ENCODE peak calls at places on chromosomes 16 and 17, in five cellular contexts. One of them, this sample, is unnamed.
A peak's percentile ranks its signal among the peaks of the same experiment; 100 is the strongest.

GRCh38 chr16:12215302-12216105 is 239.0 kb downstream of the SNX29 start:
- DNase-seq in posterior cingulate gyrus: no peak
- DNase-seq in activated T-helper 1 cell treated with anti-CD3 and anti-CD28 coated beads, Interleukin-2, amount 50 U/mL, for 16 hours: no peak
- DNase-seq in substantia nigra: no peak
- DNase-seq in stimulated activated CD4-positive, alpha-beta T cell treated with anti-CD3 and anti-CD28 coated beads, Interleukin-2, amount 100 ng/mL, for 48 hours: no peak
- DNase-seq in this sample: no peak

GRCh38 chr16:87778830-87779579 is 13.2 kb upstream of the KLHDC4 start:
- DNase-seq in posterior cingulate gyrus: peak; percentile 92
- DNase-seq in activated T-helper 1 cell treated with anti-CD3 and anti-CD28 coated beads, Interleukin-2, amount 50 U/mL, for 16 hours: peak; percentile 91
- DNase-seq in substantia nigra: peak; percentile 87
- DNase-seq in stimulated activated CD4-positive, alpha-beta T cell treated with anti-CD3 and anti-CD28 coated beads, Interleukin-2, amount 100 ng/mL, for 48 hours: peak; percentile 97
- DNase-seq in this sample: peak; percentile 88

GRCh38 chr17:62895256-62895649 is 70.8 kb upstream of the TANC2 start:
- DNase-seq in posterior cingulate gyrus: no peak
- DNase-seq in activated T-helper 1 cell treated with anti-CD3 and anti-CD28 coated beads, Interleukin-2, amount 50 U/mL, for 16 hours: no peak
- DNase-seq in substantia nigra: no peak
- DNase-seq in stimulated activated CD4-positive, alpha-beta T cell treated with anti-CD3 and anti-CD28 coated beads, Interleukin-2, amount 100 ng/mL, for 48 hours: no peak
- DNase-seq in this sample: no peak

GRCh38 chr17:8468988-8469387 is 33.3 kb downstream of the NDEL1 start:
- DNase-seq in posterior cingulate gyrus: no peak
- DNase-seq in activated T-helper 1 cell treated with anti-CD3 and anti-CD28 coated beads, Interleukin-2, amount 50 U/mL, for 16 hours: no peak
- DNase-seq in substantia nigra: no peak
- DNase-seq in stimulated activated CD4-positive, alpha-beta T cell treated with anti-CD3 and anti-CD28 coated beads, Interleukin-2, amount 100 ng/mL, for 48 hours: no peak
- DNase-seq in this sample: no peak

GRCh38 chr17:66789961-66790421 is 44.9 kb upstream of the CACNG5 start:
- DNase-seq in posterior cingulate gyrus: no peak
- DNase-seq in activated T-helper 1 cell treated with anti-CD3 and anti-CD28 coated beads, Interleukin-2, amount 50 U/mL, for 16 hours: no peak
- DNase-seq in substantia nigra: no peak
- DNase-seq in stimulated activated CD4-positive, alpha-beta T cell treated with anti-CD3 and anti-CD28 coated beads, Interleukin-2, amount 100 ng/mL, for 48 hours: no peak
- DNase-seq in this sample: no peak

GRCh38 chr16:9092963-9093477 is 1.6 kb downstream of the HAPSTR1 start:
- DNase-seq in posterior cingulate gyrus: no peak
- DNase-seq in activated T-helper 1 cell treated with anti-CD3 and anti-CD28 coated beads, Interleukin-2, amount 50 U/mL, for 16 hours: no peak
- DNase-seq in substantia nigra: no peak
- DNase-seq in stimulated activated CD4-positive, alpha-beta T cell treated with anti-CD3 and anti-CD28 coated beads, Interleukin-2, amount 100 ng/mL, for 48 hours: peak; percentile 10
- DNase-seq in this sample: peak; percentile 17

GRCh38 chr16:11370084-11370931 is 25.0 kb downstream of the RMI2 start:
- DNase-seq in posterior cingulate gyrus: no peak
- DNase-seq in activated T-helper 1 cell treated with anti-CD3 and anti-CD28 coated beads, Interleukin-2, amount 50 U/mL, for 16 hours: no peak
- DNase-seq in substantia nigra: no peak
- DNase-seq in stimulated activated CD4-positive, alpha-beta T cell treated with anti-CD3 and anti-CD28 coated beads, Interleukin-2, amount 100 ng/mL, for 48 hours: no peak
- DNase-seq in this sample: no peak

GRCh38 chr16:81427245-81427644 is 17.4 kb upstream of the CMIP start:
- DNase-seq in posterior cingulate gyrus: no peak
- DNase-seq in activated T-helper 1 cell treated with anti-CD3 and anti-CD28 coated beads, Interleukin-2, amount 50 U/mL, for 16 hours: no peak
- DNase-seq in substantia nigra: no peak
- DNase-seq in stimulated activated CD4-positive, alpha-beta T cell treated with anti-CD3 and anti-CD28 coated beads, Interleukin-2, amount 100 ng/mL, for 48 hours: no peak
- DNase-seq in this sample: no peak

GRCh38 chr17:38877130-38877851 is 7.4 kb downstream of the LASP1 start:
- DNase-seq in posterior cingulate gyrus: no peak
- DNase-seq in activated T-helper 1 cell treated with anti-CD3 and anti-CD28 coated beads, Interleukin-2, amount 50 U/mL, for 16 hours: no peak
- DNase-seq in substantia nigra: peak; percentile 19
- DNase-seq in stimulated activated CD4-positive, alpha-beta T cell treated with anti-CD3 and anti-CD28 coated beads, Interleukin-2, amount 100 ng/mL, for 48 hours: no peak
- DNase-seq in this sample: no peak

GRCh38 chr16:51884773-51885172 is 662.2 kb downstream of the TOX3 start:
- DNase-seq in posterior cingulate gyrus: no peak
- DNase-seq in activated T-helper 1 cell treated with anti-CD3 and anti-CD28 coated beads, Interleukin-2, amount 50 U/mL, for 16 hours: no peak
- DNase-seq in substantia nigra: no peak
- DNase-seq in stimulated activated CD4-positive, alpha-beta T cell treated with anti-CD3 and anti-CD28 coated beads, Interleukin-2, amount 100 ng/mL, for 48 hours: no peak
- DNase-seq in this sample: no peak

GRCh38 chr16:79598341-79599181 is 2.0 kb downstream of the MAF start:
- DNase-seq in posterior cingulate gyrus: no peak
- DNase-seq in activated T-helper 1 cell treated with anti-CD3 and anti-CD28 coated beads, Interleukin-2, amount 50 U/mL, for 16 hours: peak; percentile 39
- DNase-seq in substantia nigra: peak; percentile 29
- DNase-seq in stimulated activated CD4-positive, alpha-beta T cell treated with anti-CD3 and anti-CD28 coated beads, Interleukin-2, amount 100 ng/mL, for 48 hours: peak; percentile 40
- DNase-seq in this sample: peak; percentile 51

GRCh38 chr16:20614201-20615141 is 38.3 kb upstream of the ACSM2B start:
- DNase-seq in posterior cingulate gyrus: no peak
- DNase-seq in activated T-helper 1 cell treated with anti-CD3 and anti-CD28 coated beads, Interleukin-2, amount 50 U/mL, for 16 hours: no peak
- DNase-seq in substantia nigra: no peak
- DNase-seq in stimulated activated CD4-positive, alpha-beta T cell treated with anti-CD3 and anti-CD28 coated beads, Interleukin-2, amount 100 ng/mL, for 48 hours: no peak
- DNase-seq in this sample: no peak

GRCh38 chr17:79778504-79779087 is 648 bp downstream of the CBX2 start:
- DNase-seq in posterior cingulate gyrus: no peak
- DNase-seq in activated T-helper 1 cell treated with anti-CD3 and anti-CD28 coated beads, Interleukin-2, amount 50 U/mL, for 16 hours: no peak
- DNase-seq in substantia nigra: no peak
- DNase-seq in stimulated activated CD4-positive, alpha-beta T cell treated with anti-CD3 and anti-CD28 coated beads, Interleukin-2, amount 100 ng/mL, for 48 hours: no peak
- DNase-seq in this sample: no peak

GRCh38 chr17:57861000-57861736 is 11.3 kb upstream of the MRPS23 start:
- DNase-seq in posterior cingulate gyrus: no peak
- DNase-seq in activated T-helper 1 cell treated with anti-CD3 and anti-CD28 coated beads, Interleukin-2, amount 50 U/mL, for 16 hours: no peak
- DNase-seq in substantia nigra: peak; percentile 24
- DNase-seq in stimulated activated CD4-positive, alpha-beta T cell treated with anti-CD3 and anti-CD28 coated beads, Interleukin-2, amount 100 ng/mL, for 48 hours: no peak
- DNase-seq in this sample: no peak

GRCh38 chr16:27841061-27841801 is 222.3 kb downstream of the GSG1L start:
- DNase-seq in posterior cingulate gyrus: no peak
- DNase-seq in activated T-helper 1 cell treated with anti-CD3 and anti-CD28 coated beads, Interleukin-2, amount 50 U/mL, for 16 hours: no peak
- DNase-seq in substantia nigra: no peak
- DNase-seq in stimulated activated CD4-positive, alpha-beta T cell treated with anti-CD3 and anti-CD28 coated beads, Interleukin-2, amount 100 ng/mL, for 48 hours: no peak
- DNase-seq in this sample: no peak

GRCh38 chr17:7408863-7409262 is 1.2 kb downstream of the NLGN2 start:
- DNase-seq in posterior cingulate gyrus: no peak
- DNase-seq in activated T-helper 1 cell treated with anti-CD3 and anti-CD28 coated beads, Interleukin-2, amount 50 U/mL, for 16 hours: no peak
- DNase-seq in substantia nigra: no peak
- DNase-seq in stimulated activated CD4-positive, alpha-beta T cell treated with anti-CD3 and anti-CD28 coated beads, Interleukin-2, amount 100 ng/mL, for 48 hours: no peak
- DNase-seq in this sample: no peak

GRCh38 chr16:30382398-30383015 is at the start of gene SEPTIN1:
- DNase-seq in posterior cingulate gyrus: no peak
- DNase-seq in activated T-helper 1 cell treated with anti-CD3 and anti-CD28 coated beads, Interleukin-2, amount 50 U/mL, for 16 hours: peak; percentile 66
- DNase-seq in substantia nigra: no peak
- DNase-seq in stimulated activated CD4-positive, alpha-beta T cell treated with anti-CD3 and anti-CD28 coated beads, Interleukin-2, amount 100 ng/mL, for 48 hours: peak; percentile 68
- DNase-seq in this sample: no peak

GRCh38 chr16:47493358-47494337 is 32.5 kb downstream of the PHKB start:
- DNase-seq in posterior cingulate gyrus: no peak
- DNase-seq in activated T-helper 1 cell treated with anti-CD3 and anti-CD28 coated beads, Interleukin-2, amount 50 U/mL, for 16 hours: no peak
- DNase-seq in substantia nigra: no peak
- DNase-seq in stimulated activated CD4-positive, alpha-beta T cell treated with anti-CD3 and anti-CD28 coated beads, Interleukin-2, amount 100 ng/mL, for 48 hours: no peak
- DNase-seq in this sample: no peak

GRCh38 chr16:87318158-87318644 is 1.0 kb upstream of the C16orf95 start:
- DNase-seq in posterior cingulate gyrus: no peak
- DNase-seq in activated T-helper 1 cell treated with anti-CD3 and anti-CD28 coated beads, Interleukin-2, amount 50 U/mL, for 16 hours: no peak
- DNase-seq in substantia nigra: no peak
- DNase-seq in stimulated activated CD4-positive, alpha-beta T cell treated with anti-CD3 and anti-CD28 coated beads, Interleukin-2, amount 100 ng/mL, for 48 hours: no peak
- DNase-seq in this sample: no peak